ENCODE peak calls at places on chromosome 14, in six cellular contexts. L, M, O, R, P and C are unnamed samples. For H3K4me1, the result is how much of the 10 kb centered on the place peaks cover.

GRCh38 chr14:22052795-22053194 is 379.2 kb upstream of the OR4E1 start:
- ATAC-seq in L (no peak), M (no peak), O (no peak), R (no peak), P (no peak), C (no peak)

GRCh38 chr14:99333841-99334240 is 61.8 kb upstream of the BCL11B start:
- ATAC-seq in L (no peak), M (no peak), O (peak), R (no peak), P (no peak), C (no peak)

GRCh38 chr14:53509227-53509822 is 356.2 kb upstream of the DDHD1 start:
- ATAC-seq in L (no peak), M (no peak), O (no peak), R (peak), P (no peak), C (peak)

GRCh38 chr14:74083784-74084276 is 423 bp downstream of the ALDH6A1 start:
- ATAC-seq in L (peak), M (peak), O (no peak), R (peak), P (peak), C (peak)

GRCh38 chr14:57022608-57023007 is 212.3 kb upstream of the OTX2 start:
- ATAC-seq in L (no peak), M (no peak), O (no peak), R (no peak), P (no peak), C (no peak)

GRCh38 chr14:105617201-105617777 is 90.9 kb downstream of the TMEM121 start:
- ATAC-seq in L (no peak), M (no peak), O (no peak), R (peak), P (no peak), C (no peak)

GRCh38 chr14:57982161-57982560 is 116.3 kb upstream of the SLC35F4 start:
- ATAC-seq in L (no peak), M (no peak), O (no peak), R (no peak), P (no peak), C (no peak)

GRCh38 chr14:68271996-68272395 is 452.4 kb downstream of the RAD51B start:
- ATAC-seq in L (peak), M (no peak), O (no peak), R (no peak), P (no peak), C (peak)

GRCh38 chr14:23302290-23303225 is at the start of gene PPP1R3E:
- ATAC-seq in L (peak), M (peak), O (peak), R (peak), P (peak), C (peak)

GRCh38 chr14:92780444-92780843 is 13.7 kb upstream of the GOLGA5 start:
- ATAC-seq in L (no peak), M (peak), O (no peak), R (no peak), P (no peak), C (no peak)

GRCh38 chr14:32171469-32171868 is 30.4 kb upstream of the RNU6-7 start:
- ATAC-seq in L (no peak), M (no peak), O (no peak), R (no peak), P (no peak), C (no peak)

GRCh38 chr14:20530771-20531571 is 25.6 kb downstream of the RNASE10 start:
- ATAC-seq in L (peak), M (peak), O (peak), R (no peak), P (peak), C (peak)

GRCh38 chr14:56299306-56299984 is 181.2 kb downstream of the PELI2 start:
- ATAC-seq in L (no peak), M (no peak), O (no peak), R (no peak), P (no peak), C (no peak)

GRCh38 chr14:69713127-69713800 is 53.7 kb upstream of the SRSF5 start:
- ATAC-seq in L (no peak), M (peak), O (peak), R (no peak), P (no peak), C (no peak)

GRCh38 chr14:100421756-100422470 is 98.8 kb downstream of the SLC25A47 start:
- ATAC-seq in L (no peak), M (no peak), O (no peak), R (no peak), P (no peak), C (no peak)

GRCh38 chr14:34797747-34798583 is 77.2 kb downstream of the BAZ1A start:
- ATAC-seq in L (no peak), M (no peak), O (peak), R (no peak), P (peak), C (no peak)

GRCh38 chr14:72788255-72788654 is 105.6 kb downstream of the DPF3 start:
- ATAC-seq in L (peak), M (no peak), O (no peak), R (no peak), P (no peak), C (no peak)

GRCh38 chr14:29216774-29217232 is 450.2 kb downstream of the FOXG1 start:
- ATAC-seq in L (peak), M (no peak), O (peak), R (no peak), P (no peak), C (no peak)

GRCh38 chr14:79861111-79861510 is 350.2 kb downstream of the DIO2 start:
- ATAC-seq in L (no peak), M (no peak), O (no peak), R (no peak), P (no peak), C (no peak)

GRCh38 chr14:35929171-35929570 is 103.0 kb downstream of the BRMS1L start:
- ATAC-seq in L (no peak), M (no peak), O (no peak), R (no peak), P (no peak), C (no peak)

GRCh38 chr14:97212399-97212798 is 415.2 kb downstream of the VRK1 start:
- ATAC-seq in L (no peak), M (no peak), O (no peak), R (no peak), P (no peak), C (no peak)
- TF ChIP-seq EP300 in L (no peak), M (no peak), O (no peak), R (no peak), P (no peak), C (no peak)

DNA sequence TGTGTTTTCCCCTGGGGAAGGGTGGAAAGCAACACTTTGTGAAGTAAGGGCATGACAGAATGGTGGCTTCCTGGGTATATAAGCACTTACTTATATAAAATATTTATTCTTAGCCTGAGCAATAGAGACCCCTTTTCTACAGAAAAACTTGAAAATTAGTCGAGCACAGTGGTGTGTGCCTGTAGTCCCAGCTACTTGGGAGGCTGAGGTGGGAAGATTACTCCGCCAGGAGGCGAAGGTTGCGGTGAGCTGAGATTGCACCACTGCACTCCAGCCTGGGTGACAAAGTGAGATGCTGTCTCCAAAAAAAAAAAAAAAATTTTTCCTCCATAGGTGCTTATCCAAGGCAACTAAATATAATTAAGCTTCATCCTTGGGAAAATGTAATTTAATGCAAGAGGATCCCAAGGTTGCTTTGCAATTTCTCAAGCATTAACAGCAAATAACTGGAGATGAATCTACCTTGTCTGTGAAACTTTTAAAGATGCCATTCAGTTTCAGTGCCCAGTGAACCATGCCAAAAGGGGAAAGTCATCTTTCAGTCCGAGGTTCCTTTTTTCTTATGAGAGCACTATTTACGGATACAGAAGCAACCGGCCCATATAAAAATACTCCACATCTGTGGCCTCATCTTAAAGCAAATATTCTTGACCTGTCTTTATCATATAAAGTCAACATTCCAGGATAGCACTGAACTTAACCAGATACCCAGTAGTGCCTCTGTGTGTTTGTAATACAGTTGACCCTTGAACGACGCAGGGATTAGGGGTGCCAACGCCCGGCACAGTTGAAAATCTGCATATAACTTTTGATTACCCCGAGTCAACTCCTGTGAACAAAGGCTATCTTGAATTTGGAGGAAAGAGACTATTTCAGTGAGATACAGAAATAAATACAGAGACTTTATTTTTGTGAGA is 209.2 kb downstream of the PCNX1 start:
- ATAC-seq in L (peak), M (no peak), O (peak), R (no peak), P (no peak), C (no peak)
- H3K4me1 ChIP-seq in L (under half), M (under half), O (half or more), R (under half), P (under half), C (under half)

DNA sequence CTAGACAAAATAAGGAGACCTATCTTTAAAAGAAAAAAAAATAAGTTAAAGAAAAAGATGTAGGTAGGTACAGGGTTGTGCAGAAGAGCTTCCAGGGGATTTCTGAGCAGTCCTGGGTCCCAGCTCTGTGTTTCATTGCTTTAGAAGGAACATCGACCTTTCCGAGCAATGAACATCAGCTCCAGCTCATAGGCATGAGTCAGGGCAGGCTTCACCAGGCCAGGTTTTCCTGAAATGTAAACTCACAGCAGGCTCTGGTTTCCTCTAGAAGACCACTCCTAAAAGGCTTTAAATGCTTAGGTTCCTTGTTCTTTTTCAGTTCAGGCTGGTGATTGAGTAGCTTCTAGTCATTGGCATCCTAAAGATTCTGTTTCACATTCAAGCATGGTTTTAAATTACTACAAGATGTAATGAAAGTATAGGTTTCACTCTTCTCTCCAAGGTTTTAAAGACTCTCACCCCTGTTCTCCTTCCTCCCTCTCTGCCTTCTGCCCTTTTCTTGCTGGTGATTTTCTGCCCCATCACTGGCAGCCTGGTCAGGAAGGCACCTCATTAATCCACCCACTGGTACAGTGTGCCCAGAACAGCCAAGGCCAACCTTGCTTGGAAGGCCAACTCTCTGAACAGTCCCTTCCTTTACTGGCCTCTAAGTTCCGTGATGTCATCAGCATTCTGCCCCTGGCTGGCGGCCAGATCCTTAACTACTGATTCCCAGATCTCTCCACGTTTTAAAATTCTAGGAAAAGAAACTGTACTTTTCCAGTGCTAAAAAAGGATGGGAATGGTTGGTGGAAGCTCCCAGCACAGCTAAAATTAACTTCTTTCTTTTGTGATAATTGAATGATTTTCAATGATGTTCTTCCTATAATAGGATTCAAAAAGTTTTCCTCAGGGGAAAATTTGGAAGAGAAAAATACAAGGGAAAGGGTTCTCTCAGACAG is 109.4 kb upstream of the HIF1A start:
- ATAC-seq in L (peak), M (peak), O (no peak), R (peak), P (no peak), C (peak)
- TF ChIP-seq EP300 in L (no peak), M (no peak), O (no peak), R (peak), P (no peak), C (no peak)

DNA sequence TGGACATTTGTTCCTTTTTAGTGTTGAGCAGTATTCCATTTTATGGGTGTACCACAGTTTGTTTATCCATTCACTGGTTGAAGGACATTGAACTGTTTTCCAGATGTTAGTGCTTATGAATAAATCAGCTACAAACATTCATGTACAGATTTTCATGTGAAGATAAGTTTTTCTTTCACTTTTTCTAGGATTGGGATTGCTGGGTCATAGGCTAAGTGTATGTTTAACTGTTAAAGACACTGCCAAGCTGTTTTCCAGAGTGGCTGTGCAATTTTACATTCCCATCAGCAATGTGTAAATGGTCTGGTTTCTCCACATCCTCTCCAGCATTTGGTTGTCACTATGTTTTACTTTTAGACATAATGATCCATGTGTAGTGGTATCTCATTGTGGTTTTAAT is 14.0 kb upstream of the NID2 start:
- ATAC-seq in L (no peak), M (no peak), O (no peak), R (no peak), P (no peak), C (no peak)
- H3K4me1 ChIP-seq in L (under half), M (under half), O (under half), R (under half), P (under half), C (under half)